ENCODE peak calls at places on chromosomes 1 and 21, in four cellular contexts. F is K562, B is GM12878, X is HepG2. W is an unnamed sample.

GRCh38 chr1:201911827-201912571 is 23.3 kb downstream of the SHISA4 start:
- DNase-seq in F (no peak), B (no peak), X (no peak), W (no peak)

GRCh38 chr1:53949651-53950050 is 3.5 kb downstream of the LRRC42 start:
- DNase-seq in F (no peak), B (no peak), X (no peak), W (no peak)

GRCh38 chr1:31762726-31763670 is 1.1 kb downstream of the ADGRB2 start:
- DNase-seq in F (peak; percentile 73), B (no peak), X (peak; percentile 28), W (peak; percentile 88)

GRCh38 chr1:219362702-219363101 is 189.0 kb downstream of the LYPLAL1 start:
- DNase-seq in F (no peak), B (no peak), X (no peak), W (no peak)

GRCh38 chr21:46661211-46661625 is 25.7 kb downstream of the PRMT2 start:
- DNase-seq in F (no peak), B (no peak), X (no peak), W (peak; percentile 74)

GRCh38 chr1:228459091-228459993 is 27.8 kb upstream of the RNF187 start:
- DNase-seq in F (peak; percentile 80), B (no peak), X (peak; percentile 18), W (peak; percentile 78)

GRCh38 chr1:41681331-41682136 is 197.1 kb upstream of the EDN2 start:
- DNase-seq in F (no peak), B (no peak), X (no peak), W (no peak)

GRCh38 chr1:119648620-119649004 is 546 bp upstream of the ZNF697 start:
- DNase-seq in F (no peak), B (no peak), X (no peak), W (no peak)

GRCh38 chr1:28104866-28105467 is 16.6 kb upstream of the EYA3 start:
- DNase-seq in F (peak; percentile 86), B (no peak), X (peak; percentile 77), W (peak; percentile 75)

GRCh38 chr1:245546875-245547274 is 392.1 kb downstream of the KIF26B start:
- DNase-seq in F (peak; percentile 16), B (no peak), X (no peak), W (no peak)

GRCh38 chr1:91700771-91701493 is 185.0 kb downstream of the TGFBR3 start:
- DNase-seq in F (no peak), B (no peak), X (no peak), W (no peak)

GRCh38 chr1:25744140-25744581 is 55.8 kb upstream of the SELENON start:
- DNase-seq in F (no peak), B (no peak), X (no peak), W (peak; percentile 61)

GRCh38 chr1:34709547-34709946 is 45.3 kb upstream of the GJB5 start:
- DNase-seq in F (no peak), B (no peak), X (no peak), W (peak; percentile 36)

GRCh38 chr21:29481641-29482040 is 182.9 kb downstream of the BACH1 start:
- DNase-seq in F (no peak), B (no peak), X (no peak), W (no peak)

GRCh38 chr1:214386747-214387146 is 105.8 kb downstream of the SMYD2 start:
- DNase-seq in F (no peak), B (no peak), X (no peak), W (no peak)

GRCh38 chr1:66723985-66724384 is 28.3 kb upstream of the DYNLT5 start:
- DNase-seq in F (no peak), B (no peak), X (no peak), W (no peak)

GRCh38 chr1:53047737-53048344 is 14.2 kb upstream of the PODN start:
- DNase-seq in F (peak; percentile 64), B (peak; percentile 4), X (peak; percentile 6), W (no peak)

DNA sequence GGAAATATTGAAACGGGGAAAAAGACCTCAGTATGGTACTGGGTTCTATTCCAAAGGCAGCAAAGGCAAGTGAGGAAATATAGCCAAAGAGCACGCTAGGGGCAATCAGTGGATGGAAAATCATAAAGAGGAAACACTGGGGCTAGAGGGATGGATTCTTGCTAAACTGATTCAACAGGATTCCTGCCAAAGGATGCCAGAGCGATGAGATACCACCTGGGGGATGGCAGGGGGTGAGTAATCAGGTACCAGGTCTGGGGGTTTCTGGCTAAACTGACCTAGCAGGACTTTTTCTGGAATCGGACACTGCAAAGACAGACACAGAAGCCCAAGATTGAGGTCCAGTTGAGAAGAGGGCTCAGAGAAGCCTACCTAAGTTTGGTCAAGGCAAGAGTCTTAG is 6.7 kb downstream of the CHI3L2 start:
- DNase-seq in F (no peak), B (no peak), X (no peak), W (no peak)
- TF ChIP-seq TCF7 in F (no peak), B (no peak), X (no peak), W (no peak)

GRCh38 chr1:161491472-161491871 is 13.8 kb upstream of the FCGR2A start:
- DNase-seq in F (no peak), B (no peak), X (no peak), W (no peak)
- TF ChIP-seq TCF7 in F (no peak), B (no peak), X (no peak), W (no peak)

GRCh38 chr1:220370041-220370700 is 97.9 kb upstream of the RAB3GAP2 start:
- DNase-seq in F (no peak), B (no peak), X (no peak), W (no peak)
- TF ChIP-seq TCF7 in F (no peak), B (no peak), X (no peak), W (no peak)

DNA sequence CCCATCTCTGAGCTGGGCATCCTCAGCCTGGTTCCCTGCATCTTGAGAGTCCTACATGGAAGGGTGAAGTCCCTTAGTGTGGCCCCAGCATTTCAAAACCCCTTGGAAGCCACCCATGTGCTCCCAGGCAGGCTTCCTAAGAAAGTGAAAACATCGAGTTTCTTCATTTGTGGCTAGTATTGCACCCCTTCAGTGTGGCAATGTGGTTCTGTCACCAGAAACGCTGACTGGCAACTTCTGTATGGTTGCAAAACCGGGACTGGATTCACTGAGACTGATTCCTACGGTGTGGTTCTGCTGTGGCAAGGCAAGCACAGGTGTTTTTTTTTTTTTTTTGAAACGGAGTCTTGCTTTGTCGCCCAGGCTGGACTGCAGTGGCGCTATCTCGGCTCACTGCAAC is 9.0 kb upstream of the IFNGR2 start:
- DNase-seq in F (no peak), B (no peak), X (no peak), W (no peak)
- TF ChIP-seq TCF7 in F (no peak), B (no peak), X (no peak), W (no peak)

GRCh38 chr1:211643324-211644212 is 31.9 kb downstream of the NEK2 start:
- DNase-seq in F (peak; percentile 62), B (no peak), X (peak; percentile 96), W (no peak)
- TF ChIP-seq TCF7 in F (no peak), B (no peak), X (peak; percentile 97), W (no peak)

W was measured in WTC11.